ENCODE peak calls at places on chromosomes 2 and 18, in seven cellular contexts. G, Y, V, P, U, O and D are unnamed samples.

GRCh38 chr2:121298476-121298875 is 13.5 kb upstream of the TFCP2L1 start:
- DNase-seq in Y (no peak), O (no peak), U (no peak), G (no peak), P (no peak), V (no peak), D (no peak)

GRCh38 chr18:64678048-64678447 is 529.2 kb upstream of the LINC00305 start:
- DNase-seq in G (no peak), V (no peak), P (no peak), Y (no peak), U (peak), O (peak), D (no peak)

GRCh38 chr2:146632707-146633106 is 1212.1 kb upstream of the ACVR2A start:
- DNase-seq in O (no peak), G (no peak), P (no peak), Y (no peak), U (no peak), V (no peak), D (no peak)

GRCh38 chr2:33034784-33035183 is 88.0 kb downstream of the LTBP1 start:
- DNase-seq in V (peak), Y (no peak), U (no peak), P (peak), O (no peak), G (no peak), D (no peak)

GRCh38 chr2:177474904-177475474 is 82.4 kb downstream of the AGPS start:
- DNase-seq in U (no peak), G (no peak), O (no peak), Y (no peak), V (peak), P (peak), D (peak)

GRCh38 chr2:203878060-203878459 is 10.5 kb downstream of the CTLA4 start:
- DNase-seq in P (no peak), O (no peak), V (peak), U (no peak), G (no peak), Y (no peak), D (no peak)

GRCh38 chr2:104690255-104690999 is 163.5 kb upstream of the POU3F3 start:
- DNase-seq in O (no peak), Y (no peak), U (no peak), G (no peak), P (no peak), V (no peak), D (no peak)

GRCh38 chr18:51603111-51603510 is 405.6 kb upstream of the MEX3C start:
- DNase-seq in O (no peak), V (no peak), G (no peak), U (peak), Y (no peak), P (no peak), D (no peak)

GRCh38 chr2:45614871-45615270 is 3.8 kb upstream of the SRBD1 start:
- DNase-seq in U (no peak), O (no peak), G (no peak), Y (no peak), P (peak), V (no peak), D (no peak)

GRCh38 chr2:213834331-213834730 is 550.1 kb downstream of the SPAG16 start:
- DNase-seq in P (peak), Y (no peak), V (peak), G (peak), O (no peak), U (no peak), D (peak)

GRCh38 chr2:110120171-110121051 is 4.8 kb upstream of the MALL start:
- DNase-seq in O (no peak), P (no peak), V (no peak), U (no peak), Y (peak), G (no peak), D (no peak)

GRCh38 chr18:25189391-25190185 is 162.4 kb downstream of the ZNF521 start:
- DNase-seq in V (no peak), U (no peak), O (no peak), Y (no peak), G (no peak), P (no peak), D (no peak)

GRCh38 chr2:38835015-38835601 is 40.6 kb downstream of the DHX57 start:
- DNase-seq in G (no peak), P (peak), Y (no peak), V (peak), U (peak), O (peak), D (no peak)

GRCh38 chr2:118668431-118669424 is 178.7 kb downstream of the EN1 start:
- DNase-seq in Y (no peak), G (peak), P (peak), O (no peak), U (peak), V (peak), D (peak)

GRCh38 chr2:236641051-236641450 is 71.4 kb downstream of the ACKR3 start:
- DNase-seq in U (no peak), O (no peak), G (no peak), P (no peak), V (no peak), Y (no peak), D (no peak)

GRCh38 chr2:24893934-24894333 is 26.1 kb downstream of the ADCY3 start:
- DNase-seq in P (no peak), V (no peak), Y (no peak), O (no peak), G (no peak), U (no peak), D (no peak)

GRCh38 chr2:132478669-132479068 is 62.1 kb downstream of the GPR39 start:
- DNase-seq in O (no peak), Y (no peak), G (no peak), U (no peak), V (no peak), P (no peak), D (no peak)

GRCh38 chr2:109086743-109087020 is 42.3 kb upstream of the SH3RF3 start:
- DNase-seq in Y (no peak), P (no peak), U (no peak), G (no peak), O (no peak), V (no peak), D (no peak)

GRCh38 chr2:144330951-144331651 is 188.8 kb downstream of the ZEB2 start:
- DNase-seq in P (peak), O (peak), G (no peak), Y (no peak), U (no peak), V (peak), D (no peak)

GRCh38 chr2:6771539-6772365 is 94.0 kb downstream of the CMPK2 start:
- DNase-seq in O (peak), V (no peak), U (peak), G (no peak), Y (no peak), P (no peak), D (no peak)

GRCh38 chr2:177489719-177490301 is 97.2 kb downstream of the AGPS start:
- DNase-seq in G (peak), V (peak), P (peak), O (peak), Y (no peak), U (peak), D (peak)

GRCh38 chr2:159982842-159983785 is 79.3 kb downstream of the PLA2R1 start:
- DNase-seq in O (no peak), V (peak), U (no peak), Y (no peak), G (no peak), P (peak), D (no peak)

GRCh38 chr2:45851576-45852304 is 200.3 kb downstream of the PRKCE start:
- DNase-seq in O (no peak), P (peak), U (no peak), G (peak), V (peak), Y (no peak), D (peak)

GRCh38 chr2:108257757-108258331 is 18.1 kb downstream of the SULT1C3 start:
- DNase-seq in V (no peak), U (no peak), G (no peak), O (no peak), Y (no peak), P (no peak), D (no peak)

GRCh38 chr2:120244656-120245519 is 7.8 kb upstream of the RALB start:
- DNase-seq in U (no peak), O (no peak), P (no peak), G (no peak), V (no peak), Y (no peak), D (no peak)

GRCh38 chr2:215879977-215880940 is 133.1 kb downstream of the MREG start:
- DNase-seq in O (no peak), G (no peak), V (no peak), Y (no peak), P (no peak), U (no peak), D (no peak)

GRCh38 chr2:132521321-132521720 is 104.7 kb downstream of the GPR39 start:
- DNase-seq in O (no peak), G (no peak), Y (no peak), P (no peak), V (peak), U (no peak), D (no peak)

GRCh38 chr2:234304945-234305344 is 191.9 kb downstream of the ARL4C start:
- DNase-seq in O (no peak), G (peak), P (peak), V (peak), U (peak), Y (no peak), D (no peak)

DNA sequence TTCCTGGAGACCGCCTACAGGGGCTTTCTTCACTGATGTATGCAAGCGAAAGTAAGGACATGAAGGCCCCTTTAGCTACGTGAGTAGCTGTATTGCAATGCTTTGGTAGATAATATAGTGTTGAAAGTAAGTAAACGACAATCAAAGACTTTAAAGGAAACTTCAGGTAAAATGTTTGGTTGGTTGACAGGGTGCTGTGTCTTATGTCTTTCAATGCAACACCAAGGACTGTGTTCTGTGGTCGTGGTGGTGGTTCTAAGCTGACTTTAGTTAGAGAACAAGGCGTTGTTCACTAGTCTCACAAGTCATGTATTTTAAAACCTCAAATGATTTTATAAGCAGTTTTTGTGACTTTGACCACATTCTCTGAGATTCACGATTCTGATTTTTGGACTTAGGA is 58.0 kb upstream of the CABYR start:
- DNase-seq in Y (no peak), P (no peak), O (no peak), G (no peak), U (no peak), V (no peak), D (no peak)
- H3K4me3 ChIP-seq in Y (no peak), P (no peak), O (no peak), G (no peak), U (no peak), V (no peak), D (no peak)

GRCh38 chr2:138490673-138491494 is 10.7 kb upstream of the SPOPL start:
- DNase-seq in Y (no peak), O (no peak), U (no peak), V (no peak), P (no peak), G (no peak), D (no peak)

GRCh38 chr2:138491495-138491862 is 10.1 kb upstream of the SPOPL start:
- DNase-seq in U (no peak), P (no peak), G (no peak), V (no peak), Y (no peak), O (no peak), D (no peak)

GRCh38 chr2:138492160-138492559 is 9.4 kb upstream of the SPOPL start:
- DNase-seq in V (no peak), U (no peak), G (no peak), O (no peak), Y (no peak), P (no peak), D (no peak)

GRCh38 chr2:138485019-138485418 is 16.6 kb upstream of the SPOPL start:
- DNase-seq in O (no peak), P (no peak), Y (no peak), U (no peak), V (peak), G (no peak), D (no peak)

GRCh38 chr2:138486347-138487198 is 15.0 kb upstream of the SPOPL start:
- DNase-seq in Y (no peak), O (no peak), V (no peak), U (no peak), P (peak), G (no peak), D (no peak)
- TF ChIP-seq CTCF in Y (no peak), O (peak), V (no peak), U (no peak), P (no peak), G (no peak), D (no peak)

GRCh38 chr2:239502430-239503221 is 101.8 kb upstream of the HDAC4 start:
- DNase-seq in O (no peak), P (no peak), U (no peak), G (no peak), Y (peak), V (no peak), D (no peak)
- H3K4me3 ChIP-seq in O (no peak), P (no peak), U (no peak), G (no peak), Y (no peak), V (no peak), D (no peak)

GRCh38 chr2:217923007-217923686 is 79.6 kb downstream of the TNS1 start:
- DNase-seq in G (no peak), P (no peak), V (no peak), Y (no peak), U (no peak), O (no peak), D (no peak)

GRCh38 chr2:217919781-217920351 is 82.9 kb downstream of the TNS1 start:
- DNase-seq in P (peak), V (peak), U (no peak), G (no peak), O (no peak), Y (no peak), D (peak)

GRCh38 chr2:217924346-217924901 is 78.4 kb downstream of the TNS1 start:
- DNase-seq in O (no peak), P (no peak), Y (no peak), U (no peak), V (no peak), G (no peak), D (no peak)

GRCh38 chr2:217920879-217921603 is 81.8 kb downstream of the TNS1 start:
- DNase-seq in G (no peak), P (peak), V (no peak), U (no peak), Y (no peak), O (no peak), D (no peak)

GRCh38 chr2:217922101-217923006 is 80.4 kb downstream of the TNS1 start:
- DNase-seq in Y (no peak), G (no peak), P (peak), U (peak), V (no peak), O (no peak), D (no peak)
- TF ChIP-seq CTCF in Y (peak), G (peak), P (peak), U (peak), V (no peak), O (no peak), D (no peak)

GRCh38 chr2:64651590-64651989 is 2.1 kb downstream of the SERTAD2 start:
- DNase-seq in Y (no peak), U (no peak), V (no peak), G (no peak), P (no peak), O (peak), D (no peak)

GRCh38 chr2:64652231-64653173 is 1.2 kb downstream of the SERTAD2 start:
- DNase-seq in U (peak), V (peak), O (peak), P (peak), G (peak), Y (peak), D (no peak)

GRCh38 chr2:64649626-64650025 is 4.1 kb downstream of the SERTAD2 start:
- DNase-seq in U (peak), Y (no peak), G (no peak), O (no peak), V (no peak), P (no peak), D (no peak)

GRCh38 chr2:64650257-64650656 is 3.5 kb downstream of the SERTAD2 start:
- DNase-seq in U (no peak), O (no peak), G (no peak), P (no peak), V (no peak), Y (no peak), D (no peak)

GRCh38 chr2:64650722-64651338 is 2.9 kb downstream of the SERTAD2 start:
- DNase-seq in G (no peak), P (no peak), V (no peak), O (no peak), U (no peak), Y (no peak), D (no peak)
- H3K4me3 ChIP-seq in G (no peak), P (no peak), V (no peak), O (peak), U (no peak), Y (no peak), D (no peak)

DNA sequence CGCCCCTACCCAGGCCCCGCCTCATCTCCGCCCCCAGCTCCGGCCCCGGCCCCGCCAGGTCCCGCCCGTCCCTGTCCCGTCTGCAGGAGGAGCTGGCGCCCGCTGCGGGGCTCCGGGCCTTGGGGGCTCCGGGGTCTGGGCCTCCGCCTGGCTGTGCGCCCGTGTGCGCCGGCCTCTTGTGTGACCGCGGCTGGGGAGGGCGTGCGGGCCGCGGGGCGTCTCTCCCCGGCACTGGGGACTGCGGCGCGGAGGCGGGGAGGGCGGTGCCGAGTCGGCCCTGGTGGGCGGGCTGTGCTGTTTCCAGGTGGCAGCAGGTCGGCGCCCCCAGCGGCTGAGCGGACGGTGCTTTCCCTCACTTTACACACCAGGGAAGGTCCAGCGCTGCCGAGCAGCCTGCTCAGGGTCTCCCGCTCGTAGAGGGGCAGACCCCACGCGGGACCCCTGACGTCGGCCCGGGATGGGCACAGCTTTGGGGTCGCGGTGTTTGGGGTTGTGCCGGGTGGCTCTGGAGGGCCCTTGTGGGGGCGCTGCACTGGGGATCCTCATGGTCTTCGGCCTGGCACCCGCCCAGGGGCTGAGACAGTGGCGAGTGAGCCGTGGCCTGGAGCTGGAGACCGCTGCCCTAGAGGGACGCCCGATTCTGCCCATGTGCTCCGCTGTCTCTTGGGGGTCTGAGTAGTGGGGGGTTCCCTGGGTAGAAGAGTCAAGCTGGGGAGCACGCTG is 727 bp downstream of the ING5 start:
- DNase-seq in G (peak), U (peak), P (peak), Y (peak), O (peak), V (peak), D (no peak)
- TF ChIP-seq CTCF in G (peak), U (peak), P (peak), Y (peak), O (peak), V (peak), D (peak)

DNA sequence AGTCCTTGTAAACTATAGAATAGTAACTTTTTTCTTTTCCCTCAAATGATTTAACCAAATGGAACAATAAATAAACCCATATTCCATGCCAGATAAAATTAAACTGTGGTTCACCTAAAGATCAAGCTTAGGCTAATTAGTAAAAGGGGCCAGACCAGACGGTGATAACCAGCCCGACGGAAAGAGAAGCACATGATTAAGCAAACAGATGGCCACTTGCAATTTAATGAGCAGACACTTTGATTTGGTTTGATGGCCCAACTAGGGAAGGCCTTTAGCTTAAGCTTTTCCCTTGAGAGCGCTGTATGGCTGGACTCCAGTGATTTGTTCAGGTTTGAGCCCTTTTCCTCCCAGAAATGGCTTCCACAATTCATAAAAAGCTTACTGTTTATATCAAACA is 39.3 kb upstream of the ZNF397 start:
- DNase-seq in V (no peak), P (no peak), Y (no peak), U (no peak), G (no peak), O (no peak), D (no peak)
- H3K4me3 ChIP-seq in V (no peak), P (no peak), Y (no peak), U (no peak), G (no peak), O (no peak), D (no peak)

GRCh38 chr2:158530829-158531228 is 74.1 kb downstream of the PKP4 start:
- DNase-seq in O (no peak), G (no peak), Y (no peak), V (no peak), P (no peak), U (no peak), D (no peak)
- TF ChIP-seq CTCF in O (peak), G (no peak), Y (no peak), V (no peak), P (no peak), U (no peak), D (no peak)